ENCODE peak calls at places on chromosomes 11 and 22, in nine cellular contexts. W is T-helper 9 cell; Q is NCI-H146; U is LoVo; M is neural progenitor cell; E is A172; K is activated CD4-positive, CD25-positive, alpha-beta regulatory T cell; X is CD4-positive, alpha-beta T cell; P is RWPE1. R is an unnamed sample.

GRCh38 chr11:95364324-95365295 is 133.6 kb upstream of the SESN3 start:
- DNase-seq in K (no peak), X (no peak), U (peak), Q (no peak), P (peak), M (no peak), W (no peak), E (peak), R (no peak)

GRCh38 chr11:73225001-73225686 is 7.1 kb downstream of the P2RY2 start:
- DNase-seq in W (no peak), X (no peak), Q (no peak), M (peak), P (no peak), K (no peak), E (no peak), U (no peak), R (no peak)

GRCh38 chr22:33112606-33113005 is 54.4 kb upstream of the SYN3 start:
- DNase-seq in X (no peak), Q (peak), M (no peak), E (no peak), W (no peak), P (no peak), U (no peak), K (no peak), R (no peak)

GRCh38 chr22:43945632-43946390 is 9.4 kb upstream of the SAMM50 start:
- DNase-seq in E (peak), W (peak), M (peak), Q (peak), P (no peak), X (peak), U (no peak), K (peak), R (no peak)

GRCh38 chr11:75532200-75532972 is 6.6 kb upstream of the GDPD5 start:
- DNase-seq in Q (peak), P (peak), W (peak), K (peak), M (peak), U (peak), E (peak), X (peak), R (no peak)

GRCh38 chr11:40183073-40184064 is 1276.1 kb downstream of the LRRC4C start:
- DNase-seq in K (no peak), X (no peak), M (no peak), E (no peak), Q (no peak), P (no peak), U (no peak), W (no peak), R (no peak)

GRCh38 chr11:61621917-61622585 is 41.2 kb upstream of the SYT7 start:
- DNase-seq in P (no peak), K (no peak), M (no peak), X (no peak), W (no peak), E (no peak), Q (no peak), U (no peak), R (no peak)

GRCh38 chr11:12502950-12503579 is 125.7 kb downstream of the PARVA start:
- DNase-seq in M (no peak), P (no peak), Q (no peak), K (no peak), U (no peak), X (no peak), E (no peak), W (no peak), R (no peak)

GRCh38 chr11:117201516-117201866 is 2.3 kb downstream of the TAGLN start:
- DNase-seq in Q (no peak), X (no peak), K (no peak), U (no peak), M (no peak), E (no peak), P (no peak), W (no peak), R (no peak)

GRCh38 chr22:19385221-19385906 is 46.2 kb downstream of the HIRA start:
- DNase-seq in E (no peak), P (no peak), W (no peak), K (no peak), Q (no peak), U (no peak), M (no peak), X (no peak), R (no peak)

GRCh38 chr11:128517457-128518230 is 69.7 kb downstream of the ETS1 start:
- DNase-seq in Q (no peak), X (no peak), P (no peak), K (no peak), W (no peak), E (peak), M (no peak), U (no peak), R (no peak)

GRCh38 chr11:59141673-59142460 is 789 bp upstream of the FAM111A start:
- DNase-seq in U (no peak), Q (no peak), P (peak), M (no peak), E (peak), X (no peak), W (no peak), K (no peak), R (no peak)

GRCh38 chr11:122803306-122803705 is 35.0 kb upstream of the CRTAM start:
- DNase-seq in K (no peak), Q (no peak), X (no peak), E (peak), P (peak), W (no peak), M (no peak), U (no peak), R (peak)

GRCh38 chr11:44097821-44098220 is 2.3 kb downstream of the EXT2 start:
- DNase-seq in K (no peak), X (no peak), Q (no peak), P (peak), E (no peak), M (no peak), U (no peak), W (no peak), R (no peak)

GRCh38 chr11:34317038-34317360 is 40.8 kb downstream of the ABTB2 start:
- DNase-seq in W (no peak), Q (no peak), M (no peak), P (no peak), U (no peak), E (no peak), K (no peak), X (no peak), R (no peak)

GRCh38 chr11:124748481-124749338 is 3.3 kb downstream of the VSIG2 start:
- DNase-seq in Q (no peak), P (no peak), W (no peak), M (no peak), U (no peak), E (peak), K (no peak), X (no peak), R (no peak)

GRCh38 chr11:114080219-114080618 is 20.7 kb downstream of the ZBTB16 start:
- DNase-seq in X (no peak), U (no peak), W (no peak), E (peak), Q (no peak), K (no peak), P (peak), M (no peak), R (no peak)

GRCh38 chr11:90476442-90477007 is 253.7 kb upstream of the CHORDC1 start:
- DNase-seq in Q (peak), U (peak), K (no peak), P (peak), M (peak), E (peak), X (no peak), W (no peak), R (no peak)

GRCh38 chr11:16013649-16014275 is 342.6 kb downstream of the SOX6 start:
- DNase-seq in W (no peak), E (no peak), U (no peak), K (no peak), Q (no peak), M (no peak), P (no peak), X (no peak), R (no peak)

GRCh38 chr11:3132271-3132781 is 32.8 kb downstream of the OSBPL5 start:
- DNase-seq in E (no peak), Q (no peak), M (no peak), U (no peak), W (no peak), P (no peak), X (no peak), K (no peak), R (no peak)

GRCh38 chr11:69416123-69416475 is 65.4 kb upstream of the LINC01488 start:
- DNase-seq in M (no peak), U (no peak), W (no peak), X (no peak), E (no peak), K (no peak), Q (no peak), P (no peak), R (no peak)

GRCh38 chr11:17529814-17530162 is 14.4 kb downstream of the USH1C start:
- DNase-seq in K (no peak), P (no peak), U (no peak), M (peak), W (no peak), E (no peak), Q (no peak), X (no peak), R (no peak)

GRCh38 chr11:34425863-34426262 is 12.9 kb upstream of the CAT start:
- DNase-seq in P (no peak), Q (no peak), W (no peak), U (no peak), X (no peak), M (no peak), E (peak), K (no peak), R (no peak)

GRCh38 chr11:32635819-32636218 is 52.2 kb downstream of the EIF3M start:
- DNase-seq in W (no peak), U (no peak), K (no peak), X (no peak), M (no peak), Q (no peak), E (no peak), P (no peak), R (no peak)

GRCh38 chr11:8022876-8023275 is 35.7 kb downstream of the EIF3F start:
- DNase-seq in U (no peak), K (no peak), P (no peak), M (no peak), Q (no peak), X (no peak), E (no peak), W (no peak), R (no peak)

GRCh38 chr22:40193429-40194421 is 16.0 kb downstream of the TNRC6B start:
- DNase-seq in K (no peak), E (no peak), U (no peak), P (no peak), M (peak), Q (no peak), X (no peak), W (no peak), R (no peak)

GRCh38 chr11:75946531-75947530 is 131.8 kb downstream of the UVRAG start:
- DNase-seq in X (no peak), U (peak), P (no peak), M (peak), Q (peak), K (no peak), W (no peak), E (peak), R (no peak)